ENCODE peak calls at places on chromosomes 2 and 18, in six cellular contexts. J is WTC11, M is A549, B is HepG2, S is K562, H is H1. N is an unnamed sample.

GRCh38 chr18:62781893-62782292 is 66.6 kb downstream of the PHLPP1 start:
- DNase-seq in S (no peak), J (no peak), M (no peak), H (no peak), B (peak), N (peak)

GRCh38 chr2:233996436-233996835 is 54.1 kb upstream of the SPP2 start:
- DNase-seq in S (no peak), H (no peak), B (no peak), M (no peak), J (no peak), N (no peak)

GRCh38 chr18:27847412-27847811 is 329.5 kb downstream of the CDH2 start:
- DNase-seq in B (no peak), S (no peak), J (no peak), H (no peak), M (no peak), N (peak)

GRCh38 chr2:44397447-44397846 is 35.7 kb downstream of the CAMKMT start:
- DNase-seq in B (no peak), M (no peak), S (no peak), J (no peak), H (no peak), N (no peak)

GRCh38 chr2:101344173-101344572 is 35.7 kb upstream of the RNF149 start:
- DNase-seq in S (no peak), B (no peak), M (no peak), J (no peak), H (no peak), N (no peak)

GRCh38 chr2:240234503-240234951 is 94.1 kb upstream of the OTOS start:
- DNase-seq in B (no peak), M (no peak), H (no peak), J (no peak), S (no peak), N (no peak)

GRCh38 chr2:215851091-215851490 is 162.3 kb downstream of the MREG start:
- DNase-seq in J (no peak), B (no peak), M (no peak), S (no peak), H (no peak), N (peak)

GRCh38 chr18:6412933-6413472 is 1.7 kb downstream of the L3MBTL4 start:
- DNase-seq in B (no peak), J (no peak), M (no peak), S (no peak), H (no peak), N (no peak)

GRCh38 chr2:101395545-101396351 is 8.4 kb upstream of the CREG2 start:
- DNase-seq in B (no peak), S (no peak), M (no peak), J (peak), H (no peak), N (no peak)

GRCh38 chr18:56402872-56403516 is 235.4 kb downstream of the TXNL1 start:
- DNase-seq in H (no peak), B (no peak), J (no peak), M (peak), S (no peak), N (peak)

GRCh38 chr2:45275235-45275805 is 266.1 kb upstream of the SIX2 start:
- DNase-seq in B (peak), M (no peak), H (no peak), J (no peak), S (no peak), N (peak)

GRCh38 chr2:60318544-60318943 is 234.9 kb downstream of the BCL11A start:
- DNase-seq in M (no peak), B (no peak), S (peak), H (no peak), J (no peak), N (no peak)

GRCh38 chr2:39593439-39594393 is 72.0 kb upstream of the TMEM178A start:
- DNase-seq in S (peak), J (peak), M (peak), B (peak), H (peak), N (peak)

GRCh38 chr18:68796936-68797690 is 767 bp upstream of the CCDC102B start:
- DNase-seq in B (no peak), M (no peak), S (no peak), H (no peak), J (no peak), N (peak)

GRCh38 chr2:216498418-216499413 is at the start of gene RPL37A:
- DNase-seq in B (peak), J (peak), S (peak), H (peak), M (peak), N (peak)

GRCh38 chr2:38462121-38462634 is 85.1 kb upstream of the ATL2 start:
- DNase-seq in S (peak), H (no peak), M (peak), J (no peak), B (no peak), N (peak)

GRCh38 chr2:66576381-66577330 is 141.7 kb downstream of the MEIS1 start:
- DNase-seq in S (no peak), B (peak), H (no peak), J (peak), M (peak), N (peak)

GRCh38 chr18:26457195-26457594 is 91.2 kb downstream of the KCTD1 start:
- DNase-seq in M (no peak), B (no peak), J (no peak), S (no peak), H (no peak), N (no peak)

GRCh38 chr18:46333371-46334199 is 229.4 kb downstream of the HAUS1 start:
- DNase-seq in S (no peak), B (no peak), J (peak), H (no peak), M (peak), N (no peak)

GRCh38 chr2:231464576-231465540 is 574 bp upstream of the NCL start:
- DNase-seq in M (peak), J (peak), H (peak), B (peak), S (peak), N (no peak)

GRCh38 chr2:191053256-191053655 is 39.3 kb upstream of the STAT1 start:
- DNase-seq in B (no peak), M (no peak), S (no peak), H (no peak), J (no peak), N (no peak)

GRCh38 chr2:117775820-117776219 is 38.7 kb upstream of the DDX18 start:
- DNase-seq in B (no peak), M (no peak), H (no peak), S (no peak), J (no peak), N (no peak)

GRCh38 chr2:181570059-181570458 is 86.8 kb downstream of the CERKL start:
- DNase-seq in H (no peak), B (no peak), S (no peak), M (no peak), J (no peak), N (no peak)
- TF ChIP-seq JUN in H (no peak), B (no peak), S (no peak), M (no peak), J (no peak), N (no peak)

GRCh38 chr18:8709248-8710059 is 4.1 kb downstream of the MTCL1 start:
- DNase-seq in M (no peak), J (no peak), H (no peak), S (no peak), B (no peak), N (no peak)

GRCh38 chr18:8707946-8708345 is 2.6 kb downstream of the MTCL1 start:
- DNase-seq in H (no peak), M (no peak), S (no peak), B (peak), J (no peak), N (no peak)

GRCh38 chr18:8713691-8714090 is 8.3 kb downstream of the MTCL1 start:
- DNase-seq in J (no peak), B (no peak), S (no peak), H (no peak), M (no peak), N (no peak)

GRCh38 chr18:8708670-8709069 is 3.3 kb downstream of the MTCL1 start:
- DNase-seq in S (no peak), M (no peak), H (no peak), B (no peak), J (no peak), N (no peak)

GRCh38 chr18:8711736-8712135 is 6.4 kb downstream of the MTCL1 start:
- DNase-seq in B (no peak), H (no peak), J (no peak), M (no peak), S (no peak), N (no peak)
- TF ChIP-seq JUN in B (no peak), H (no peak), J (no peak), M (no peak), S (no peak), N (no peak)

DNA sequence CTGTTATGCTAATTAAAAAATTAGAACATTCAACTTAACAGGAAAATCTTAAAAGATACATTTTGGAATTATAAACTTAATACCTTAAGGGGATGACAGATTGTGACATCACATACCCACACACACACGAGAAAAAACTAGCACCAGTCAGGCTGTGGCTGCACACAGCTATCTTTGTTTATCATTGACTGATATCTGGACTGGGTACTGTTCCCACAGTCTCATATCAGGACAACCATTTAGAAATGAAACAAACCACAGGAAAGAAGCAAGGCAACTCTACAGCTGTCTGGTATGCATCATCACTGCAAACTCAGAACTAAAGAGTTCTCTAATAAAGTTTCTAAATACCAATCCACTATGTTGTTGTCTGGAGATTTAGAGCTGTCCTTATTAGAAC is 210.9 kb upstream of the SMAD7 start:
- DNase-seq in S (no peak), J (no peak), H (no peak), B (no peak), M (no peak), N (no peak)
- TF ChIP-seq JUN in S (no peak), J (no peak), H (no peak), B (no peak), M (no peak), N (no peak)

GRCh38 chr2:160506371-160507045 is 12.9 kb upstream of the RBMS1 start:
- DNase-seq in H (no peak), M (no peak), B (no peak), S (no peak), J (no peak), N (no peak)
- TF ChIP-seq JUN in H (no peak), M (no peak), B (no peak), S (no peak), J (no peak), N (no peak)

DNA sequence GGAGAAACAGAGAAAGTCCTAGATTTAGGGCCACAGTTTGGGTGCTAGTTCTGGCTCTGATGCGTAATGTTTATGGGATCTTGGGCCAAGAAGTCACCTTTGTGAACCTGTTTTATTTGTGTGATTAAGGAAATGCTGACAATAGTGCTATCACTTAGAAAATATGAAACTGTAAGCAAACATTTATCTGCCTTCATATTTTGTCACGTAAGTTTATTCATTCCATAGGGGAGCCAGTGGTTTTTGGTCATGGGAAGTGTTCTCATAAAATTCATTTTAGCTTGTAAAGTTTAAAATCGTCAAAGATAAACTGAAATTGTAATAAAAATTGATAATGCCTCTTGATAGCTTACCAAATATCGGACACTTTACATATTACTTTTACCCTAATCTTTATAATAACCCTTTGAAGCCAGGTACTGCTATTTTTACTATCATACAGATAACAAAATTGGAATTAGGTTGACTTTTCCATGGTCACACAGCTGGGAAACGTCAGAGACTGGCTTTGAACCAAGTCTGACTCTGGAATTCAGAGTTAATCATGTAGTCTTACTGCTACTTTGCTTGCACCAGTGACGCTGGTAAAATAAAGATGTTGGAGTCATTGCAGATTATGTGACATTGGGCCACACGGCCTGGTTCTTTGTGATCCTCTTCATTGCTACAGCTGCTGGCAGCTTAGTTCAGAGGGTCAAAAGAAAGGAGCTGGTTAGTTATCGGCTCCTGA is 99.7 kb downstream of the ICA1L start:
- DNase-seq in S (no peak), H (no peak), B (no peak), M (no peak), J (no peak), N (no peak)
- TF ChIP-seq JUN in S (no peak), H (no peak), B (no peak), M (no peak), J (no peak), N (no peak)

GRCh38 chr2:106638043-106638442 is 150.9 kb downstream of the CD8B2 start:
- DNase-seq in B (no peak), J (no peak), M (no peak), H (no peak), S (peak), N (no peak)
- TF ChIP-seq JUN in B (no peak), J (no peak), M (no peak), H (no peak), S (no peak), N (no peak)

N was measured in endothelial cell of umbilical vein.